ENCODE peak calls at places on chromosomes 13 and 19, in six cellular contexts. H is ascending aorta, S is neural progenitor cell, J is hippocampal formation, Y is nucleus accumbens, B is NCI-H2081. U is an unnamed sample.

GRCh38 chr13:113976711-113977684 is 3.1 kb upstream of the C13orf46 start:
- DNase-seq in J (no peak), S (no peak), H (no peak), B (no peak), Y (no peak), U (no peak)

GRCh38 chr19:38617283-38617763 is 430 bp downstream of the MAP4K1 start:
- DNase-seq in J (no peak), H (no peak), B (no peak), S (no peak), Y (no peak), U (no peak)

GRCh38 chr13:64640002-64640401 is 2590.1 kb downstream of the PCDH9 start:
- DNase-seq in B (no peak), S (no peak), Y (no peak), J (no peak), H (no peak), U (no peak)

GRCh38 chr13:36709136-36709895 is 35.5 kb downstream of the SERTM1 start:
- DNase-seq in B (no peak), Y (no peak), S (no peak), J (no peak), H (no peak), U (no peak)

GRCh38 chr13:38755792-38756191 is 68.9 kb downstream of the FREM2 start:
- DNase-seq in J (no peak), H (no peak), B (peak), Y (no peak), S (no peak), U (no peak)

GRCh38 chr19:45446295-45446694 is 21.5 kb upstream of the FOSB start:
- DNase-seq in H (no peak), J (no peak), Y (no peak), B (no peak), S (peak), U (no peak)

GRCh38 chr19:36819130-36819630 is 19.0 kb downstream of the ZNF790 start:
- DNase-seq in B (no peak), Y (no peak), J (no peak), H (no peak), S (no peak), U (no peak)

GRCh38 chr19:48053856-48054255 is 10.0 kb upstream of the CABP5 start:
- DNase-seq in Y (no peak), S (no peak), B (no peak), H (no peak), J (no peak), U (no peak)

GRCh38 chr19:17581211-17581874 is 25.9 kb downstream of the COLGALT1 start:
- DNase-seq in Y (no peak), H (no peak), B (no peak), J (no peak), S (no peak), U (no peak)

GRCh38 chr13:59178344-59178743 is 985.4 kb downstream of the DIAPH3 start:
- DNase-seq in Y (no peak), S (peak), J (no peak), B (no peak), H (no peak), U (no peak)

GRCh38 chr19:42206871-42207755 is 10.4 kb downstream of the DEDD2 start:
- DNase-seq in H (no peak), S (no peak), B (no peak), Y (no peak), J (no peak), U (no peak)

GRCh38 chr13:110113284-110113764 is 193.6 kb downstream of the COL4A1 start:
- DNase-seq in J (no peak), S (no peak), B (no peak), H (no peak), Y (no peak), U (no peak)